ENCODE peak calls at places on chromosome X, in nine cellular contexts. D, O, P, I, A, R, Q, J and C are unnamed samples.

GRCh38 chrX:11444052-11444451 is 150.8 kb downstream of the AMELX start:
- DNase-seq in D (no peak), O (no peak), P (no peak), I (no peak), A (no peak), R (no peak), Q (no peak), J (no peak), C (no peak)

GRCh38 chrX:15336023-15336413 is 695 bp upstream of the PIGA start:
- DNase-seq in D (peak), O (no peak), P (peak), I (no peak), A (peak), R (peak), Q (peak), J (peak), C (peak)

GRCh38 chrX:69313622-69314290 is 148.5 kb upstream of the PJA1 start:
- DNase-seq in D (no peak), O (no peak), P (no peak), I (no peak), A (no peak), R (no peak), Q (no peak), J (no peak), C (no peak)

GRCh38 chrX:118423558-118423957 is 72.1 kb upstream of the DOCK11 start:
- DNase-seq in D (no peak), O (no peak), P (no peak), I (no peak), A (no peak), R (no peak), Q (no peak), J (no peak), C (peak)

GRCh38 chrX:17527932-17528331 is 152.9 kb downstream of the NHS start:
- DNase-seq in D (no peak), O (no peak), P (no peak), I (no peak), A (no peak), R (no peak), Q (no peak), J (no peak), C (no peak)

GRCh38 chrX:40127052-40127451 is 29.3 kb upstream of the BCOR start:
- DNase-seq in D (no peak), O (no peak), P (no peak), I (no peak), A (no peak), R (no peak), Q (no peak), J (no peak), C (peak)

GRCh38 chrX:140503714-140504351 is 1.0 kb downstream of the SOX3 start:
- DNase-seq in D (peak), O (no peak), P (no peak), I (no peak), A (no peak), R (no peak), Q (no peak), J (no peak), C (no peak)

GRCh38 chrX:47936224-47936939 is 67.4 kb downstream of the ZNF182 start:
- DNase-seq in D (no peak), O (no peak), P (no peak), I (no peak), A (no peak), R (no peak), Q (no peak), J (no peak), C (no peak)

GRCh38 chrX:49664824-49665223 is 31.0 kb downstream of the PAGE1 start:
- DNase-seq in D (no peak), O (no peak), P (no peak), I (no peak), A (no peak), R (no peak), Q (no peak), J (no peak), C (no peak)

GRCh38 chrX:150848914-150849365 is 49.5 kb downstream of the CD99L2 start:
- DNase-seq in D (no peak), O (no peak), P (no peak), I (no peak), A (no peak), R (peak), Q (peak), J (peak), C (no peak)

GRCh38 chrX:40153335-40154221 is 55.8 kb upstream of the BCOR start:
- DNase-seq in D (no peak), O (no peak), P (no peak), I (peak), A (no peak), R (peak), Q (peak), J (peak), C (peak)

GRCh38 chrX:14872355-14872754 is 514 bp downstream of the FANCB start:
- DNase-seq in D (no peak), O (no peak), P (no peak), I (no peak), A (no peak), R (no peak), Q (no peak), J (no peak), C (peak)

GRCh38 chrX:1521459-1521956 is 15.5 kb downstream of the P2RY8 start:
- DNase-seq in D (no peak), O (peak), P (no peak), I (peak), A (no peak), R (no peak), Q (no peak), J (peak), C (peak)

GRCh38 chrX:136221851-136222513 is 29.2 kb downstream of the MAP7D3 start:
- DNase-seq in D (peak), O (no peak), P (no peak), I (no peak), A (no peak), R (no peak), Q (no peak), J (no peak), C (no peak)

GRCh38 chrX:140501321-140501720 is 3.5 kb downstream of the SOX3 start:
- DNase-seq in D (no peak), O (no peak), P (no peak), I (no peak), A (no peak), R (no peak), Q (no peak), J (no peak), C (no peak)

GRCh38 chrX:151806967-151807540 is 72.5 kb downstream of the CNGA2 start:
- DNase-seq in D (no peak), O (no peak), P (no peak), I (no peak), A (no peak), R (no peak), Q (no peak), J (no peak), C (no peak)

GRCh38 chrX:119755981-119756533 is 2.3 kb upstream of the SOWAHD start:
- DNase-seq in D (no peak), O (peak), P (no peak), I (no peak), A (no peak), R (no peak), Q (no peak), J (peak), C (peak)

GRCh38 chrX:45850775-45851433 is 650.2 kb upstream of the DIPK2B start:
- DNase-seq in D (peak), O (no peak), P (peak), I (no peak), A (no peak), R (no peak), Q (peak), J (peak), C (no peak)

GRCh38 chrX:55056820-55057690 is 17.8 kb upstream of the PAGE2B start:
- DNase-seq in D (peak), O (no peak), P (peak), I (no peak), A (no peak), R (peak), Q (no peak), J (no peak), C (peak)

GRCh38 chrX:11908371-11908770 is 150.3 kb downstream of the MSL3 start:
- DNase-seq in D (peak), O (no peak), P (peak), I (no peak), A (no peak), R (peak), Q (peak), J (no peak), C (peak)

GRCh38 chrX:140709421-140709846 is at the start of gene LINC00632:
- DNase-seq in D (no peak), O (no peak), P (no peak), I (no peak), A (no peak), R (no peak), Q (no peak), J (no peak), C (no peak)

GRCh38 chrX:139554367-139554766 is 23.8 kb downstream of the F9 start:
- DNase-seq in D (no peak), O (no peak), P (no peak), I (no peak), A (no peak), R (no peak), Q (no peak), J (no peak), C (peak)

GRCh38 chrX:118346258-118347094 is 570 bp downstream of the WDR44 start:
- DNase-seq in D (no peak), O (peak), P (no peak), I (peak), A (no peak), R (no peak), Q (peak), J (peak), C (peak)

GRCh38 chrX:144810539-144810938 is 436.8 kb upstream of the SPANXN1 start:
- DNase-seq in D (no peak), O (no peak), P (no peak), I (no peak), A (no peak), R (no peak), Q (no peak), J (no peak), C (no peak)

GRCh38 chrX:69305333-69306062 is 140.2 kb upstream of the PJA1 start:
- DNase-seq in D (no peak), O (no peak), P (no peak), I (no peak), A (no peak), R (no peak), Q (no peak), J (no peak), C (no peak)

GRCh38 chrX:15988661-15989603 is 134.3 kb upstream of the AP1S2 start:
- DNase-seq in D (peak), O (no peak), P (peak), I (no peak), A (peak), R (peak), Q (no peak), J (no peak), C (peak)

GRCh38 chrX:10157545-10157944 is 770 bp downstream of the CLCN4 start:
- DNase-seq in D (peak), O (no peak), P (no peak), I (no peak), A (no peak), R (peak), Q (no peak), J (no peak), C (no peak)

GRCh38 chrX:10155137-10155536 is 1.6 kb upstream of the CLCN4 start:
- DNase-seq in D (no peak), O (no peak), P (no peak), I (no peak), A (no peak), R (no peak), Q (no peak), J (no peak), C (no peak)

GRCh38 chrX:10157032-10157341 is 212 bp downstream of the CLCN4 start:
- DNase-seq in D (no peak), O (no peak), P (no peak), I (no peak), A (no peak), R (no peak), Q (no peak), J (no peak), C (no peak)

GRCh38 chrX:10158279-10158939 is 1.6 kb downstream of the CLCN4 start:
- DNase-seq in D (no peak), O (no peak), P (no peak), I (no peak), A (no peak), R (no peak), Q (peak), J (no peak), C (no peak)

DNA sequence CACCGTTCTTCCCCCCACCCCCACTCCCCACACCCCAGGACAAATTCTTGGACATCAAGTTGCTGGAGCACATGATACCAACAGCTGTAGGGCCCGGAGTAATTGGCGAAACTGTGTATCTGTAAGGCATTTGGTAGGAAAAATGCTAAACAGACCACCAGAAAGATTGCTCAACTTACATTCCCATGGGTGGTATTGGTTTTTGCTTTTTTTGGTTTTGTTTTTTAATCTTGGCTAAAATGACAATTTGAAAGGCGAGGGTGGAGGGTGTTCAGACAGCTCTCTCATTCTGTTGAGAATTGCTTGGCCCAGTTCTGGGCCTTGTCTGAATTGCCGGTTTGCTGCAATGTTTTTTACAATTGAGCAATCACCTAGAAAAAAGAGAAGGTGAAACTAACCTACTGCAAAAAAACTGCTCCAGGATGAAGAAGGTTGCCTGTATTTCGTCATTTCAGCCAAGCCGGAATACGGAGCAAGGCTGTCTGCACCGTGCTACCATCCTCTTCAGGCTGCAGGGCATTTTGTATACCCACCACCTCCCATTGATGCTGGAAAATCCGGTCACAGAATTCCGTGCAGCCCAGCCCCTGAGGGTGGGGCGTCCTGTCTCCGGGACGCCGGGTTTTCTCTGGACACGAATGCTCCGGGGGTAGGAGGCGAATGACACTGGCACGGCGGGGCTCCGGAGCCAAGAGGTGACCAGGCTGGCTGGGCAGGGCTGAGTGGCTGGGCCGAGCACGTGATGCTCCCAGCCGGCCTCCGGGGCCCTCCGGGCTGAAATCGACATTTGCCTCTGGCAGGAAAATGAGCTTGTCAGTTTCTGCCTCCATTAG is at the start of gene CLCN4:
- DNase-seq in D (no peak), O (no peak), P (peak), I (no peak), A (peak), R (peak), Q (peak), J (peak), C (peak)
- H3K4me3 ChIP-seq in D (peak), O (no peak), P (peak), I (no peak), A (peak), R (peak), Q (peak), J (peak), C (no peak)

DNA sequence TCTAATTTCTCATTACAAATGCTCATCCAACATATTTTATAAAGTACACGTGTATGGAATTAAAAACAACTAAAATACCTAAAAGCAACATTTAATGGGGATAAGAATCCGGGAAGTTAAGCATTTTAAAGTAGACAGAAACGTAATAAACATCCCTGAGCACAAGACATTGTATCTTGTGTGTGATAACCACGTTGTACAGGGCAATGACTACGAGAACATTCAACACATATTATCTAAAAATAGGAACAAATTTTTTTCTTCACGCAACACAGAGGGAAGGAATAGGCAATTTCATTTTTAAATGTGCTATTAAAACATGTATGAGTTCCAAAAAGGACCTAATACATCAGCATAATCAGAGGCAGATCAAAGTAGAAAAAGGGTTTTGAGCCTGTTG is 49.5 kb downstream of the AMMECR1 start:
- DNase-seq in D (no peak), O (no peak), P (no peak), I (no peak), A (no peak), R (no peak), Q (no peak), J (no peak), C (no peak)
- H3K4me3 ChIP-seq in D (no peak), O (no peak), P (no peak), I (no peak), A (no peak), R (no peak), Q (no peak), J (no peak), C (no peak)

GRCh38 chrX:19849433-19850190 is 37.8 kb downstream of the SH3KBP1 start:
- DNase-seq in D (no peak), O (no peak), P (no peak), I (no peak), A (no peak), R (peak), Q (no peak), J (no peak), C (peak)

GRCh38 chrX:19852014-19853005 is 35.1 kb downstream of the SH3KBP1 start:
- DNase-seq in D (peak), O (no peak), P (peak), I (no peak), A (no peak), R (peak), Q (no peak), J (no peak), C (no peak)

GRCh38 chrX:19848110-19848509 is 39.3 kb downstream of the SH3KBP1 start:
- DNase-seq in D (no peak), O (no peak), P (no peak), I (no peak), A (no peak), R (no peak), Q (no peak), J (no peak), C (peak)

GRCh38 chrX:19842542-19842941 is 44.9 kb downstream of the SH3KBP1 start:
- DNase-seq in D (no peak), O (no peak), P (no peak), I (no peak), A (no peak), R (no peak), Q (no peak), J (no peak), C (peak)

DNA sequence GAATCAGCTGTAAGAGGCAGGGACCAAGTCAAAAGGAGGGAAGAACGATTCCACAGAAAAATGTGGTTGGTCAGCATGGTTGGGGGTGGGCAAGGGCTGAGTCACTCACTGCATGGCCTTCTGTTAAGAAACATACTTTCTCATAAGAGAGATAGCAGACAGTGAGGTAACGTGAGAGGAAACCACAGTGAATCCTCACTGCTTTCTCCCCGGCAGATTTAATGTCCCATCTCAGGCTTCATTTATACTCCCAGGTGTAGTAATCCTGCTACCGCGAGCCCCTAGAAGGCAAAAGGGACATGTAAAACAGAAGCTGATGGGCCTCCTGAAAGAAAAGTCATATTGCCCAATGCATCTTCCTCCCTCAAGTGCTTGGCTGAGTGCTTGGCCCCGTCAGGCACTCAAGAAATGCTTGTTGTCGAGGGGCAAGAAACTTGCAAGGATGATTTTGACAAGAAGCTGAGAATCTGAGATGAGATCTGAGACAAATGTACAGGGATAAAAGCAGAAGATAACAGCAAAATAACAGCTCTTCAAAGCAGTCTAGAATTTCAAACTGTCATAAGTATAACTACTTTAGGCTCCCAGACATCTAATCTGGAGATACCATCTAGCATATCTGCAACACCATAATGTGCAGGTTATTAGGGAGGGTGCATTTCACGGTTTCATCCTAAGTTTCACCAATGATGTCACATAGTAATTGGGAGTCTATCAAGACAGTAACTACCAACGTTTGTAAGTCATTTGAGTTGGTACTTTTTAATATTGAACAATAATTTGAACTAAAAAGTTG is 40.2 kb downstream of the SH3KBP1 start:
- DNase-seq in D (peak), O (no peak), P (peak), I (no peak), A (peak), R (peak), Q (peak), J (no peak), C (peak)
- H3K4me3 ChIP-seq in D (no peak), O (no peak), P (no peak), I (no peak), A (no peak), R (no peak), Q (no peak), J (no peak), C (no peak)

GRCh38 chrX:153728951-153729631 is 4.4 kb downstream of the ABCD1 start:
- DNase-seq in D (no peak), O (no peak), P (no peak), I (no peak), A (no peak), R (no peak), Q (no peak), J (no peak), C (no peak)

GRCh38 chrX:153726286-153727107 is 1.8 kb downstream of the ABCD1 start:
- DNase-seq in D (peak), O (peak), P (peak), I (peak), A (no peak), R (peak), Q (no peak), J (peak), C (peak)

GRCh38 chrX:153725832-153726285 is 1.2 kb downstream of the ABCD1 start:
- DNase-seq in D (no peak), O (no peak), P (no peak), I (no peak), A (no peak), R (no peak), Q (no peak), J (no peak), C (peak)

GRCh38 chrX:153728095-153728494 is 3.4 kb downstream of the ABCD1 start:
- DNase-seq in D (no peak), O (no peak), P (no peak), I (no peak), A (no peak), R (no peak), Q (no peak), J (no peak), C (no peak)

DNA sequence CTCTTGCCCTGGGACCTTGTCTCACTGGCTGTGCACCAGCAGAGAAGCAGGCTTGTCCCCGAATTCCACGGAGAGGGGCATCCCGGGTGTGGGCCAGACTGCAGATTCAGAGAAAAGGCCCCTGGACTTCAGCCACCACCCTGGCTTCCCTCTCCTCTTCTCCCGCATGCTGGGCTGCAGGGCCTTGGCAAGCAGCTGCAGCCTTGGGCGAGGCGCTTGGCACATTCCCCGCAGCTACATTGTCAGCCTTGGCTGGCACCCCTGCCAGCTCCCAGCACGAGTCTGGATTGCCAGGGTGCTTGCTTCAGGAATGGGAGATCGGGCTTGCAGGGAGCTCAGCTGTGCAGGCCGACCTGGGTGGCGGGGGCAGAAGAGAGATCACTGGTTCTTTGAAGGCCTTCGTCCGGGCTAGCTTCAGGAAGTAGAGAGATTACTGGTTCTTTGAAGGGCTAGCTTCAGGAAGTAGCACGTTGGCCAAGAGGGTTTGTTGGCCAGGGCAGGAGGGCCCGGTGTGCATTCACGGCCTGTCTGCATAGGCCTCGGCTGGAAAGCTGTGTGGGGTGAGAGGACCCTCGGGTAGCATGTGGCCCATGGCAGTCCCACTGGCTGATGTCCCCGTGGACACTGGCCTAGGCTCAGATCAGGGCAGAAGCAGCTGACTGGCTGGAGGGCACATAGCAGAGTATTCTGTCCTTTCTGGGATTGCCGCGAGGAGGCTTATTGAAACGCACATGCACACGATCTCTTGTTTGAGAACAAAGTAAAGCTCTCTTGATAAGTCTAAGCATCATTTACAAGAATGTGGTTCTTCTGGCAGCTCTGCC is 2.7 kb downstream of the ABCD1 start:
- DNase-seq in D (no peak), O (no peak), P (no peak), I (no peak), A (no peak), R (peak), Q (no peak), J (peak), C (peak)
- H3K4me3 ChIP-seq in D (peak), O (peak), P (no peak), I (no peak), A (peak), R (no peak), Q (no peak), J (peak), C (peak)